ENCODE peak calls at places on chromosomes 5 and 9, in four cellular contexts. J is CD4-positive, alpha-beta T cell; E is frontal cortex; I is Karpas-422. B is an unnamed sample.

GRCh38 chr9:20618361-20618799 is 3.9 kb downstream of the MLLT3 start:
- DNase-seq in I (no peak), J (no peak), E (no peak), B (no peak)

GRCh38 chr5:57692582-57693487 is 210.2 kb upstream of the ACTBL2 start:
- DNase-seq in E (no peak), I (no peak), J (no peak), B (no peak)

GRCh38 chr9:89842267-89842768 is 237.5 kb downstream of the GADD45G start:
- DNase-seq in J (no peak), E (no peak), I (no peak), B (no peak)

GRCh38 chr5:159975462-159976019 is 33.4 kb upstream of the TTC1 start:
- DNase-seq in I (no peak), J (no peak), E (no peak), B (no peak)

GRCh38 chr5:96649251-96649937 is 12.8 kb upstream of the CAST start:
- DNase-seq in E (no peak), I (no peak), J (no peak), B (no peak)

GRCh38 chr5:138354926-138355378 is 2.5 kb downstream of the KDM3B start:
- DNase-seq in J (no peak), I (peak), E (no peak), B (peak)

GRCh38 chr5:82593481-82593880 is 315.3 kb upstream of the RPS23 start:
- DNase-seq in J (no peak), E (no peak), I (no peak), B (no peak)

GRCh38 chr9:23582836-23583235 is 243.2 kb downstream of the ELAVL2 start:
- DNase-seq in J (no peak), I (no peak), E (no peak), B (no peak)

GRCh38 chr5:135477594-135477993 is 25.4 kb upstream of the TIFAB start:
- DNase-seq in I (no peak), E (no peak), J (no peak), B (no peak)

GRCh38 chr9:22103650-22104575 is 94.8 kb upstream of the CDKN2B start:
- DNase-seq in J (no peak), I (no peak), E (no peak), B (no peak)

GRCh38 chr9:87007711-87008360 is 60.5 kb upstream of the GAS1 start:
- DNase-seq in I (no peak), J (no peak), E (peak), B (no peak)

GRCh38 chr5:175034924-175035323 is 310.5 kb downstream of the MSX2 start:
- DNase-seq in I (no peak), J (no peak), E (no peak), B (no peak)

GRCh38 chr5:128349044-128349629 is 188.9 kb downstream of the FBN2 start:
- DNase-seq in E (no peak), J (no peak), I (no peak), B (no peak)

GRCh38 chr9:107280543-107280942 is 2.5 kb upstream of the RAD23B start:
- DNase-seq in J (no peak), E (no peak), I (no peak), B (no peak)

GRCh38 chr9:135789838-135790291 is 87.9 kb downstream of the KCNT1 start:
- DNase-seq in E (no peak), I (no peak), J (no peak), B (no peak)

GRCh38 chr9:15205632-15206243 is 101.3 kb downstream of the TTC39B start:
- DNase-seq in E (no peak), I (peak), J (no peak), B (no peak)

GRCh38 chr5:92678576-92679105 is 902.4 kb downstream of the NR2F1-AS1 start:
- DNase-seq in J (no peak), E (no peak), I (no peak), B (no peak)

GRCh38 chr9:111037744-111038335 is 430 bp downstream of the LPAR1 start:
- DNase-seq in I (no peak), J (no peak), E (peak), B (no peak)

GRCh38 chr5:64506567-64507321 is 929 bp downstream of the RGS7BP start:
- DNase-seq in J (no peak), I (no peak), E (no peak), B (no peak)

GRCh38 chr9:96022445-96023031 is 147.0 kb downstream of the ERCC6L2 start:
- DNase-seq in E (peak), I (no peak), J (no peak), B (peak)

GRCh38 chr5:169302491-169303118 is 1.7 kb upstream of the SLIT3 start:
- DNase-seq in J (peak), E (peak), I (peak), B (peak)

GRCh38 chr9:104093162-104093561 is 947 bp upstream of the SMC2 start:
- DNase-seq in J (no peak), E (no peak), I (no peak), B (no peak)

GRCh38 chr9:10436771-10437170 is 176.0 kb downstream of the PTPRD start:
- DNase-seq in I (no peak), J (no peak), E (no peak), B (no peak)

GRCh38 chr5:137001026-137001569 is 498.0 kb downstream of the SPOCK1 start:
- DNase-seq in I (no peak), J (no peak), E (no peak), B (no peak)

GRCh38 chr9:130845901-130846381 is 10.9 kb downstream of the ABL1 start:
- DNase-seq in I (no peak), J (no peak), E (no peak), B (no peak)

B was measured in activated T-helper 2 cell treated with anti-CD3 and anti-CD28 coated beads, Interferon-gamma antibody, Interleukin-2, Interleukin-4, amounts not matched to agents 10 μg/mL and 5 μg/mL and 100 μg/mL, durations not matched to agents 14 hours and 24 hours and 36 hours.